ENCODE peak calls at places on chromosome 16, in nine cellular contexts. G, D, M, E, Q, Y, V, Z and J are unnamed samples.

GRCh38 chr16:81486555-81487061 is 42.0 kb downstream of the CMIP start:
- DNase-seq in Z (no peak), M (peak), E (no peak), D (peak), V (no peak), Y (no peak), G (no peak), Q (no peak), J (peak)

GRCh38 chr16:67265834-67266233 is 13.5 kb upstream of the PLEKHG4 start:
- DNase-seq in Y (no peak), E (no peak), G (no peak), D (no peak), M (no peak), V (no peak), Q (no peak), Z (no peak), J (no peak)

GRCh38 chr16:11750056-11750455 is 7.4 kb upstream of the TXNDC11 start:
- DNase-seq in D (no peak), Y (no peak), M (no peak), G (no peak), Q (no peak), V (no peak), E (no peak), Z (no peak), J (peak)

GRCh38 chr16:23949630-23950290 is 114.0 kb downstream of the PRKCB start:
- DNase-seq in V (peak), M (no peak), G (peak), E (no peak), Z (peak), D (no peak), Q (no peak), Y (no peak), J (peak)

GRCh38 chr16:83206426-83206825 is 579.7 kb downstream of the CDH13 start:
- DNase-seq in Q (no peak), E (no peak), V (no peak), M (peak), G (no peak), Z (no peak), D (no peak), Y (no peak), J (no peak)

GRCh38 chr16:83923581-83924365 is 24.9 kb downstream of the MLYCD start:
- DNase-seq in Y (no peak), G (no peak), V (no peak), D (no peak), M (no peak), Z (no peak), E (no peak), Q (no peak), J (no peak)

GRCh38 chr16:12024429-12024828 is 47.9 kb downstream of the SNX29 start:
- DNase-seq in G (no peak), Z (no peak), M (no peak), E (no peak), V (no peak), Y (no peak), Q (no peak), D (no peak), J (no peak)

GRCh38 chr16:86575754-86576557 is 2.4 kb upstream of the FOXL1 start:
- DNase-seq in V (no peak), E (peak), M (peak), G (peak), Z (peak), D (peak), Q (no peak), Y (no peak), J (peak)

GRCh38 chr16:86347090-86347489 is 163.2 kb upstream of the FOXF1 start:
- DNase-seq in Z (no peak), D (no peak), E (no peak), V (no peak), Q (no peak), G (no peak), Y (no peak), M (peak), J (no peak)